ENCODE peak calls at places on chromosomes 6 and 20, in four cellular contexts. One of them, this sample, is unnamed.

GRCh38 chr20:61163027-61163426 is 89.0 kb upstream of the CDH4 start:
- DNase-seq in K562: no peak
- DNase-seq in GM12878: no peak
- DNase-seq in HepG2: no peak
- DNase-seq in this sample: no peak

GRCh38 chr6:124973780-124974179 is 11.5 kb downstream of the RNF217 start:
- DNase-seq in K562: no peak
- DNase-seq in GM12878: no peak
- DNase-seq in HepG2: no peak
- DNase-seq in this sample: no peak

GRCh38 chr6:144582939-144583613 is 297.9 kb downstream of the UTRN start:
- DNase-seq in K562: no peak
- DNase-seq in GM12878: peak; percentile 83
- DNase-seq in HepG2: no peak
- DNase-seq in this sample: peak; percentile 19

GRCh38 chr6:126307859-126308258 is 32.1 kb upstream of the CENPW start:
- DNase-seq in K562: no peak
- DNase-seq in GM12878: no peak
- DNase-seq in HepG2: no peak
- DNase-seq in this sample: no peak

GRCh38 chr6:33983721-33984465 is 162.0 kb downstream of the GRM4 start:
- DNase-seq in K562: no peak
- DNase-seq in GM12878: no peak
- DNase-seq in HepG2: no peak
- DNase-seq in this sample: no peak

GRCh38 chr6:153090241-153090930 is 40.7 kb downstream of the RGS17 start:
- DNase-seq in K562: no peak
- DNase-seq in GM12878: no peak
- DNase-seq in HepG2: no peak
- DNase-seq in this sample: no peak

GRCh38 chr6:27145731-27146455 is 101.6 kb upstream of the PRSS16 start:
- DNase-seq in K562: no peak
- DNase-seq in GM12878: peak; percentile 84
- DNase-seq in HepG2: peak; percentile 43
- DNase-seq in this sample: peak; percentile 40

GRCh38 chr20:38168791-38169589 is 3.9 kb upstream of the TGM2 start:
- DNase-seq in K562: no peak
- DNase-seq in GM12878: no peak
- DNase-seq in HepG2: peak; percentile 52
- DNase-seq in this sample: no peak

GRCh38 chr6:32668226-32668747 is 1.8 kb upstream of the HLA-DQB1 start:
- DNase-seq in K562: no peak
- DNase-seq in GM12878: peak; percentile 95
- DNase-seq in HepG2: peak; percentile 31
- DNase-seq in this sample: peak; percentile 39

GRCh38 chr20:62002882-62003480 is 62.7 kb downstream of the TAF4 start:
- DNase-seq in K562: no peak
- DNase-seq in GM12878: no peak
- DNase-seq in HepG2: peak; percentile 51
- DNase-seq in this sample: no peak

GRCh38 chr6:4371207-4371921 is 236.0 kb upstream of the ECI2 start:
- DNase-seq in K562: peak; percentile 54
- DNase-seq in GM12878: no peak
- DNase-seq in HepG2: no peak
- DNase-seq in this sample: no peak

GRCh38 chr20:62879275-62880146 is 17.9 kb upstream of the TCFL5 start:
- DNase-seq in K562: no peak
- DNase-seq in GM12878: no peak
- DNase-seq in HepG2: no peak
- DNase-seq in this sample: no peak

GRCh38 chr20:19915111-19915798 is 101.9 kb upstream of the NAA20 start:
- DNase-seq in K562: no peak
- DNase-seq in GM12878: no peak
- DNase-seq in HepG2: no peak
- DNase-seq in this sample: no peak

GRCh38 chr6:46325561-46326525 is 155.1 kb upstream of the ENPP5 start:
- DNase-seq in K562: no peak
- DNase-seq in GM12878: no peak
- DNase-seq in HepG2: no peak
- DNase-seq in this sample: peak; percentile 56

GRCh38 chr20:25177890-25178321 is 17.6 kb upstream of the ENTPD6 start:
- DNase-seq in K562: no peak
- DNase-seq in GM12878: no peak
- DNase-seq in HepG2: no peak
- DNase-seq in this sample: no peak

GRCh38 chr6:66655420-66655819 is 948.4 kb upstream of the EYS start:
- DNase-seq in K562: no peak
- DNase-seq in GM12878: no peak
- DNase-seq in HepG2: no peak
- DNase-seq in this sample: no peak

GRCh38 chr6:150897400-150897943 is 32.0 kb downstream of the MTHFD1L start:
- DNase-seq in K562: no peak
- DNase-seq in GM12878: peak; percentile 51
- DNase-seq in HepG2: no peak
- DNase-seq in this sample: no peak

GRCh38 chr20:63568170-63568981 is 5.7 kb downstream of the HELZ2 start:
- DNase-seq in K562: no peak
- DNase-seq in GM12878: no peak
- DNase-seq in HepG2: no peak
- DNase-seq in this sample: no peak

GRCh38 chr6:74091133-74091793 is 395.3 kb downstream of the CD109 start:
- DNase-seq in K562: peak; percentile 18
- DNase-seq in GM12878: no peak
- DNase-seq in HepG2: peak; percentile 45
- DNase-seq in this sample: peak; percentile 36

GRCh38 chr20:49701313-49701731 is 12.4 kb downstream of the B4GALT5 start:
- DNase-seq in K562: no peak
- DNase-seq in GM12878: no peak
- DNase-seq in HepG2: no peak
- DNase-seq in this sample: no peak

GRCh38 chr6:20441921-20442320 is 40.2 kb downstream of the E2F3 start:
- DNase-seq in K562: no peak
- DNase-seq in GM12878: no peak
- DNase-seq in HepG2: peak; percentile 65
- DNase-seq in this sample: no peak

GRCh38 chr6:26459023-26459810 is 1.5 kb downstream of the BTN2A1 start:
- DNase-seq in K562: no peak
- DNase-seq in GM12878: no peak
- DNase-seq in HepG2: no peak
- DNase-seq in this sample: no peak

GRCh38 chr20:44120676-44121425 is 66.1 kb downstream of the JPH2 start:
- DNase-seq in K562: no peak
- DNase-seq in GM12878: no peak
- DNase-seq in HepG2: no peak
- DNase-seq in this sample: no peak

GRCh38 chr20:1182136-1182535 is 2.6 kb downstream of the TMEM74B start:
- DNase-seq in K562: no peak
- DNase-seq in GM12878: no peak
- DNase-seq in HepG2: no peak
- DNase-seq in this sample: no peak

GRCh38 chr20:6827472-6827871 is 60.0 kb downstream of the BMP2 start:
- DNase-seq in K562: no peak
- DNase-seq in GM12878: no peak
- DNase-seq in HepG2: no peak
- DNase-seq in this sample: no peak

GRCh38 chr6:137799950-137800568 is 67.0 kb upstream of the TNFAIP3 start:
- DNase-seq in K562: peak; percentile 51
- DNase-seq in GM12878: no peak
- DNase-seq in HepG2: peak; percentile 59
- DNase-seq in this sample: peak; percentile 56

GRCh38 chr6:96301023-96301422 is 220.6 kb upstream of the UFL1 start:
- DNase-seq in K562: no peak
- DNase-seq in GM12878: no peak
- DNase-seq in HepG2: peak; percentile 5
- DNase-seq in this sample: no peak
- TF ChIP-seq FOXK2 in K562: no peak
- TF ChIP-seq FOXK2 in GM12878: no peak
- TF ChIP-seq FOXK2 in HepG2: no peak
- TF ChIP-seq FOXK2 in this sample: no peak

DNA sequence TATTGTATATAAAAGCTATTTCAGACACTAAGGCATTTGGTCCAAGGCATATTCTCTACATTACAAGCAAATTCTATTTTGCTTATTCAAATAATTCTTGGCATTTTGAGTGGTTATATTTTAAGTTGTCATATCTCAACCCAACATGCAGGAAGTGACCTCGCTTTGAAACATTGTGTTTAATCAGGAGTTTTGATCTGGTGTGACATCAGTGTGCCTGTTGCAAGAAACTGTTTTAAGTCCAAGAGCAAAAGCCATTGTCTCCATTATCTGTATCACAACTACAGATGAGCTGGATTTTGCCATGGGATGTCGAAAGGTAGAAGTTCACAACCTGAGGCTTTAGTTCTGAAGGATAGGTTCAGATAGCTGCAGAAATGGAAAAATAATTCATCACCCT is 509.9 kb upstream of the ID4 start:
- DNase-seq in K562: no peak
- DNase-seq in GM12878: no peak
- DNase-seq in HepG2: no peak
- DNase-seq in this sample: no peak
- TF ChIP-seq TARDBP in K562: no peak
- TF ChIP-seq TARDBP in GM12878: no peak
- TF ChIP-seq TARDBP in HepG2: no peak
- TF ChIP-seq TARDBP in this sample: no peak

GRCh38 chr6:43383021-43383667 is 13.7 kb upstream of the ZNF318 start:
- DNase-seq in K562: no peak
- DNase-seq in GM12878: no peak
- DNase-seq in HepG2: no peak
- DNase-seq in this sample: no peak
- TF ChIP-seq FOXK2 in K562: no peak
- TF ChIP-seq FOXK2 in GM12878: no peak
- TF ChIP-seq FOXK2 in HepG2: no peak
- TF ChIP-seq FOXK2 in this sample: no peak

GRCh38 chr6:90135672-90136071 is 161.0 kb downstream of the BACH2 start:
- DNase-seq in K562: no peak
- DNase-seq in GM12878: no peak
- DNase-seq in HepG2: no peak
- DNase-seq in this sample: no peak
- TF ChIP-seq TARDBP in K562: no peak
- TF ChIP-seq TARDBP in GM12878: no peak
- TF ChIP-seq TARDBP in HepG2: no peak
- TF ChIP-seq TARDBP in this sample: no peak

GRCh38 chr6:12136905-12137304 is 124.8 kb downstream of the HIVEP1 start:
- DNase-seq in K562: no peak
- DNase-seq in GM12878: no peak
- DNase-seq in HepG2: no peak
- DNase-seq in this sample: no peak

GRCh38 chr6:12137480-12137879 is 125.4 kb downstream of the HIVEP1 start:
- DNase-seq in K562: no peak
- DNase-seq in GM12878: no peak
- DNase-seq in HepG2: no peak
- DNase-seq in this sample: no peak

GRCh38 chr6:12134991-12135390 is 122.9 kb downstream of the HIVEP1 start:
- DNase-seq in K562: no peak
- DNase-seq in GM12878: no peak
- DNase-seq in HepG2: no peak
- DNase-seq in this sample: no peak

GRCh38 chr6:12138377-12138776 is 126.3 kb downstream of the HIVEP1 start:
- DNase-seq in K562: no peak
- DNase-seq in GM12878: no peak
- DNase-seq in HepG2: peak; percentile 16
- DNase-seq in this sample: no peak

DNA sequence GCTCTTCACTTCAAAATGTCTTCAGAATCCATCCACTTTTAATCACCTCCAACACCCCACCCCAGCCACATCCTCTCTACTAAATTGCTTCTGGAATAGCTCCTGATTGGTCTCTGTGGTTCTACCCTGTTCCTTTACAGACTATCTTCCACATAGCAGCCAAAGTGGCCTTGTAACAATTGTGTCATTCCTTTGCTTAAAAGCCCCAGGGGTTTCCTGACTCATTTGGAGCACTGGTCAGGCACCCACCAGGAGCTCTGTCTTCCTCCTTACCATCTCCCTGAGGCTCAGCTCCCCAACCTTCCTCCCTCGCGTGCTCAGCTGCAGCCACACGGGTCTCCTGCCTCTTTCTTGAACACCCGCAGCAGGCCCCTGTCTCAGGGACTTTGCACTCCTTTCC is 126.8 kb downstream of the HIVEP1 start:
- DNase-seq in K562: no peak
- DNase-seq in GM12878: no peak
- DNase-seq in HepG2: no peak
- DNase-seq in this sample: no peak
- TF ChIP-seq FOXK2 in K562: no peak
- TF ChIP-seq FOXK2 in GM12878: no peak
- TF ChIP-seq FOXK2 in HepG2: no peak
- TF ChIP-seq FOXK2 in this sample: no peak

DNA sequence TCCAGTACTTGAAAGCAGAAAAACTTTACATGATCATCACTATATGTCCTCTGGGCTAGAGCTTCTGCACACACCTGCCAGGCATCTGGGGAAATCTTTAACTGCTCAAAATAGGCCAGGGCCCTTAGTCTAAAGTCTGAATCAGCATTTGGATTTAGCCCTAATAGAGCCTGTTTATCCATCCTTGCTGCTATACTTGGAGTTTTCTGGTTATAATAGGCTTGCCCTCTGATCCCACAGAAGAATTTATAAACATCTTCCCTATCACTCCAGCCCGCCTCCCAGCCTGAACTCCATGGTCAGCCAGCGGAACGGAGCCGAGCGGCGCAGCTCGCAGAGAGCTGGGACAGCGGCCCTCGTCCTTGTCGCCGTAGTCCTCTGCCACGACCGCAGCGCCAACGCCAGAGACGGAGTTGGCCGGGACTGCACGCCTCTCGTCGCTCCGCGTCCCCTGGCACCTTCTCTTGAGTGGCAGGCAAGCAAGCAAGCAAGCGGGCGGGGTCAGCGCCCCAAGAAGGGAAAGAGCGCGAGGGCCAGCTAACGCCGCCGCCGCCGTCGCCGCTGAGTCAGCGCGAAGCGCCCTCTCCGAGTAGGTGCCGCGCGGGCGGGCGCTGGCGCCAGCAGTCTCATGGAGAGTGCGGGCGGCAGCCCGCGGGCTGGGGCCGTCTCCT is 25.4 kb upstream of the ASIP start:
- DNase-seq in K562: peak; percentile 65
- DNase-seq in GM12878: no peak
- DNase-seq in HepG2: peak; percentile 79
- DNase-seq in this sample: peak; percentile 77
- TF ChIP-seq TARDBP in K562: no peak
- TF ChIP-seq TARDBP in GM12878: no peak
- TF ChIP-seq TARDBP in HepG2: peak; percentile 31
- TF ChIP-seq TARDBP in this sample: no peak

DNA sequence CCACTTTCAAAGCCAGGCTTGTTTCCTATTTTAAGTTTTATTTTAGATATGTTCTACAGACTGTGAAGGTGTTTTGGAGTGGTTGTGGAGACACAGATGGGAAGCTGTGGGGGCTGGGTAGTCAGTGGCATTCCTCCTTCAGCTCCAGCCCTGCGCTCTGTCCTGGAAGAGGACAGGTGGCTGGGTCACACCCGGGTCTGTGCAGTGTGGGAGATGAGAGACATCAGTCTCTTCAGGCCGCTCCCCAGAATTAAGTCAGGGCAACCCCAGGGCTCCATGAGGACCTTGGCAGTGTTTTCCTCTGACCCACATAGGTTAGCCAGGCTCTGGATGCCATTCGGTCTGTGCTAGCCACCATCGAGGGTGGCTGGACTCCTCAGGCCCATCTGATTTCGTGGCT is 91.9 kb upstream of the SCP2D1 start:
- DNase-seq in K562: no peak
- DNase-seq in GM12878: no peak
- DNase-seq in HepG2: no peak
- DNase-seq in this sample: no peak
- TF ChIP-seq FOXK2 in K562: no peak
- TF ChIP-seq FOXK2 in GM12878: no peak
- TF ChIP-seq FOXK2 in HepG2: no peak
- TF ChIP-seq FOXK2 in this sample: no peak

This sample was measured in HEK293T.